ENCODE peak calls at places on chromosomes 5 and 9, in seven cellular contexts. S, O, Z, K, L, A and W are unnamed samples.

GRCh38 chr9:22211588-22212360 is 202.7 kb upstream of the CDKN2B start:
- DNase-seq in S (peak; percentile 95), L (no peak), O (peak; percentile 96), K (no peak), Z (no peak), A (no peak), W (no peak)

GRCh38 chr5:154302181-154302580 is 111.6 kb downstream of the GALNT10 start:
- DNase-seq in K (no peak), S (peak; percentile 29), A (no peak), Z (no peak), L (peak; percentile 80), O (no peak), W (no peak)

GRCh38 chr5:166758151-166758550 is 1533.3 kb upstream of the WWC1 start:
- DNase-seq in A (no peak), O (no peak), K (no peak), S (peak; percentile 46), L (no peak), Z (no peak), W (no peak)

GRCh38 chr5:119304439-119304838 is 51.4 kb upstream of the TNFAIP8 start:
- DNase-seq in Z (no peak), S (no peak), L (no peak), O (no peak), A (no peak), K (no peak), W (no peak)

GRCh38 chr5:100600289-100600994 is 65.3 kb downstream of the FAM174A start:
- DNase-seq in L (no peak), K (no peak), Z (no peak), S (no peak), A (no peak), O (no peak), W (no peak)

GRCh38 chr5:176441921-176442323 is 6.3 kb upstream of the FAF2 start:
- DNase-seq in K (no peak), S (peak; percentile 63), O (peak; percentile 37), L (no peak), Z (no peak), A (no peak), W (no peak)

GRCh38 chr9:76657265-76657664 is 107.0 kb upstream of the PCA3 start:
- DNase-seq in Z (no peak), A (no peak), S (no peak), L (no peak), O (no peak), K (no peak), W (no peak)

GRCh38 chr5:138177936-138178515 is 404 bp downstream of the BRD8 start:
- DNase-seq in S (peak; percentile 33), K (no peak), L (peak; percentile 38), O (peak; percentile 31), Z (peak; percentile 26), A (no peak), W (peak; percentile 12)

GRCh38 chr5:37247036-37247435 is 2.1 kb downstream of the CPLANE1 start:
- DNase-seq in Z (no peak), A (no peak), O (no peak), K (no peak), S (no peak), L (no peak), W (no peak)

GRCh38 chr9:91295357-91295756 is 66.4 kb downstream of the AUH start:
- DNase-seq in L (no peak), O (no peak), S (no peak), Z (no peak), K (no peak), A (no peak), W (no peak)

GRCh38 chr5:160269017-160269416 is 39.7 kb downstream of the FABP6 start:
- DNase-seq in S (peak; percentile 92), Z (peak; percentile 50), K (no peak), O (peak; percentile 71), L (peak; percentile 92), A (peak; percentile 48), W (no peak)

GRCh38 chr5:75325242-75325641 is 11.8 kb upstream of the HMGCR start:
- DNase-seq in Z (no peak), O (no peak), K (no peak), L (no peak), S (no peak), A (no peak), W (no peak)

GRCh38 chr5:136159457-136159856 is 26.8 kb downstream of the SMAD5 start:
- DNase-seq in A (no peak), K (no peak), O (no peak), S (peak; percentile 45), L (no peak), Z (no peak), W (no peak)

GRCh38 chr9:121670447-121670846 is 19.0 kb downstream of the DAB2IP start:
- DNase-seq in L (no peak), O (peak; percentile 7), Z (no peak), A (no peak), K (no peak), S (peak; percentile 89), W (no peak)

GRCh38 chr5:2511131-2511530 is 240.3 kb downstream of the IRX2 start:
- DNase-seq in A (no peak), K (no peak), S (no peak), Z (no peak), L (no peak), O (no peak), W (no peak)

GRCh38 chr5:145937432-145938250 is 1.3 kb downstream of the SH3RF2 start:
- DNase-seq in S (peak; percentile 39), K (no peak), A (no peak), O (peak; percentile 64), L (no peak), Z (peak; percentile 50), W (no peak)

GRCh38 chr5:106530150-106530549 is 1140.6 kb downstream of the EFNA5 start:
- DNase-seq in O (no peak), L (no peak), K (no peak), S (peak; percentile 1), A (no peak), Z (no peak), W (no peak)

GRCh38 chr5:75335486-75335885 is 1.5 kb upstream of the HMGCR start:
- DNase-seq in O (no peak), K (no peak), L (no peak), S (no peak), Z (no peak), A (no peak), W (no peak)

GRCh38 chr9:131045300-131046092 is 36.5 kb downstream of the LAMC3 start:
- DNase-seq in L (no peak), Z (no peak), O (no peak), S (no peak), A (no peak), K (no peak), W (no peak)

GRCh38 chr5:97488126-97488668 is 305.1 kb upstream of the RIOK2 start:
- DNase-seq in Z (no peak), L (no peak), K (no peak), S (no peak), O (no peak), A (no peak), W (no peak)

GRCh38 chr9:28925184-28925583 is 1351.9 kb upstream of the C9orf72 start:
- DNase-seq in Z (no peak), L (no peak), S (no peak), K (no peak), O (no peak), A (no peak), W (no peak)

GRCh38 chr5:179367491-179367890 is 22.2 kb upstream of the ADAMTS2 start:
- DNase-seq in L (peak; percentile 18), O (no peak), S (no peak), K (no peak), A (no peak), Z (no peak), W (no peak)

GRCh38 chr9:136857606-136858412 is 5.7 kb downstream of the MAMDC4 start:
- DNase-seq in L (peak; percentile 30), K (no peak), A (no peak), S (no peak), Z (no peak), O (no peak), W (no peak)

GRCh38 chr5:135141303-135142268 is 107.6 kb upstream of the PITX1 start:
- DNase-seq in S (no peak), L (no peak), Z (peak; percentile 37), O (peak; percentile 37), A (peak; percentile 8), K (no peak), W (no peak)

GRCh38 chr5:126098330-126099017 is 324.7 kb upstream of the GRAMD2B start:
- DNase-seq in A (no peak), Z (no peak), L (no peak), S (peak; percentile 8), K (no peak), O (peak; percentile 19), W (no peak)

GRCh38 chr9:35814106-35814840 is 569 bp downstream of the HINT2 start:
- DNase-seq in S (peak; percentile 44), L (peak; percentile 84), O (peak; percentile 70), A (no peak), K (no peak), Z (no peak), W (no peak)

GRCh38 chr9:22307013-22307711 is 139.5 kb upstream of the DMRTA1 start:
- DNase-seq in A (peak; percentile 48), Z (no peak), K (no peak), L (no peak), S (peak; percentile 76), O (peak; percentile 56), W (no peak)

GRCh38 chr9:106862946-106863740 is at the start of gene ZNF462:
- DNase-seq in S (peak; percentile 70), Z (peak; percentile 60), K (no peak), O (peak; percentile 81), L (peak; percentile 49), A (no peak), W (no peak)

GRCh38 chr9:131575121-131575640 is 29.9 kb downstream of the PRRT1B start:
- DNase-seq in S (no peak), K (no peak), L (no peak), Z (no peak), A (no peak), O (no peak), W (no peak)

GRCh38 chr5:10607666-10608442 is 44.0 kb downstream of the ANKRD33B start:
- DNase-seq in O (peak; percentile 41), K (no peak), L (peak; percentile 52), S (peak; percentile 77), A (no peak), Z (no peak), W (peak; percentile 52)

GRCh38 chr5:142215915-142216681 is 107.5 kb downstream of the NDFIP1 start:
- DNase-seq in A (peak; percentile 10), Z (peak; percentile 84), O (peak; percentile 98), S (peak; percentile 97), K (no peak), L (peak; percentile 80), W (no peak)

GRCh38 chr9:136486823-136487620 is 4.2 kb upstream of the SEC16A start:
- DNase-seq in Z (no peak), K (no peak), O (no peak), L (no peak), A (no peak), S (no peak), W (no peak)

GRCh38 chr5:154197801-154198461 is 7.4 kb downstream of the GALNT10 start:
- DNase-seq in Z (peak; percentile 64), A (peak; percentile 53), S (peak; percentile 54), K (peak; percentile 51), O (peak; percentile 84), L (no peak), W (no peak)

GRCh38 chr5:38518341-38518740 is 38.1 kb downstream of the LIFR start:
- DNase-seq in A (no peak), L (no peak), Z (no peak), S (no peak), K (no peak), O (no peak), W (no peak)

GRCh38 chr9:127876026-127876763 is 1.3 kb downstream of the AK1 start:
- DNase-seq in O (no peak), A (no peak), L (no peak), S (no peak), K (no peak), Z (no peak), W (no peak)

GRCh38 chr5:38911933-38912332 is 66.1 kb downstream of the OSMR start:
- DNase-seq in Z (no peak), L (no peak), K (no peak), O (no peak), S (no peak), A (no peak), W (no peak)

GRCh38 chr9:78296208-78296892 is 575 bp upstream of the PSAT1 start:
- DNase-seq in L (peak; percentile 61), O (peak; percentile 51), S (peak; percentile 38), K (no peak), A (peak; percentile 65), Z (peak; percentile 83), W (no peak)

GRCh38 chr9:100785946-100786345 is 208.1 kb downstream of the CAVIN4 start:
- DNase-seq in L (no peak), O (no peak), A (no peak), Z (no peak), S (no peak), K (no peak), W (no peak)